ENCODE peak calls at places on chromosomes 12 and 14, in five cellular contexts. One of them, this sample, is unnamed.

GRCh38 chr12:108175310-108175709 is 46.2 kb downstream of the WSCD2 start:
- DNase-seq in H1: no peak
- DNase-seq in GM12878: no peak
- DNase-seq in SK-N-SH: peak; percentile 63
- DNase-seq in HepG2: no peak
- DNase-seq in this sample: no peak

GRCh38 chr14:22533739-22534359 is 55.2 kb downstream of the DAD1 start:
- DNase-seq in H1: no peak
- DNase-seq in HepG2: no peak
- DNase-seq in GM12878: no peak
- DNase-seq in SK-N-SH: no peak
- DNase-seq in this sample: no peak

GRCh38 chr12:13039557-13039956 is 4.6 kb upstream of the FAM234B start:
- DNase-seq in H1: no peak
- DNase-seq in GM12878: no peak
- DNase-seq in SK-N-SH: no peak
- DNase-seq in HepG2: no peak
- DNase-seq in this sample: no peak

GRCh38 chr12:23290627-23291330 is 658.7 kb downstream of the SOX5 start:
- DNase-seq in SK-N-SH: no peak
- DNase-seq in GM12878: no peak
- DNase-seq in HepG2: no peak
- DNase-seq in H1: no peak
- DNase-seq in this sample: no peak

GRCh38 chr14:104132981-104133380 is 5.4 kb upstream of the KIF26A start:
- DNase-seq in SK-N-SH: peak; percentile 14
- DNase-seq in HepG2: no peak
- DNase-seq in H1: peak; percentile 75
- DNase-seq in GM12878: no peak
- DNase-seq in this sample: no peak

GRCh38 chr14:44897041-44897843 is 64.5 kb downstream of the KLHL28 start:
- DNase-seq in H1: peak; percentile 86
- DNase-seq in GM12878: peak; percentile 89
- DNase-seq in SK-N-SH: peak; percentile 89
- DNase-seq in HepG2: peak; percentile 94
- DNase-seq in this sample: peak; percentile 95

GRCh38 chr12:55970775-55971174 is 3.1 kb upstream of the RAB5B start:
- DNase-seq in SK-N-SH: no peak
- DNase-seq in HepG2: no peak
- DNase-seq in H1: no peak
- DNase-seq in GM12878: no peak
- DNase-seq in this sample: no peak

GRCh38 chr12:104578453-104578852 is 121.7 kb downstream of the CHST11 start:
- DNase-seq in HepG2: no peak
- DNase-seq in GM12878: no peak
- DNase-seq in H1: no peak
- DNase-seq in SK-N-SH: no peak
- DNase-seq in this sample: no peak

GRCh38 chr12:59407799-59408198 is 188.0 kb upstream of the SLC16A7 start:
- DNase-seq in GM12878: no peak
- DNase-seq in HepG2: no peak
- DNase-seq in H1: no peak
- DNase-seq in SK-N-SH: no peak
- DNase-seq in this sample: no peak

GRCh38 chr12:6334940-6335450 is 6.9 kb downstream of the TNFRSF1A start:
- DNase-seq in HepG2: no peak
- DNase-seq in SK-N-SH: no peak
- DNase-seq in H1: no peak
- DNase-seq in GM12878: no peak
- DNase-seq in this sample: no peak

GRCh38 chr12:121762269-121762668 is 31.2 kb downstream of the RHOF start:
- DNase-seq in H1: no peak
- DNase-seq in HepG2: no peak
- DNase-seq in GM12878: no peak
- DNase-seq in SK-N-SH: no peak
- DNase-seq in this sample: no peak

GRCh38 chr12:52126050-52126604 is 46.6 kb downstream of the SMIM41 start:
- DNase-seq in GM12878: no peak
- DNase-seq in SK-N-SH: peak; percentile 28
- DNase-seq in H1: no peak
- DNase-seq in HepG2: no peak
- DNase-seq in this sample: no peak

GRCh38 chr12:102182635-102183034 is 15.0 kb downstream of the PMCH start:
- DNase-seq in H1: no peak
- DNase-seq in GM12878: no peak
- DNase-seq in HepG2: no peak
- DNase-seq in SK-N-SH: no peak
- DNase-seq in this sample: no peak

GRCh38 chr12:101941306-101942000 is 64.1 kb downstream of the DRAM1 start:
- DNase-seq in SK-N-SH: no peak
- DNase-seq in HepG2: no peak
- DNase-seq in GM12878: no peak
- DNase-seq in H1: no peak
- DNase-seq in this sample: no peak

GRCh38 chr14:48398675-48399282 is 723.4 kb upstream of the MDGA2 start:
- DNase-seq in HepG2: peak; percentile 16
- DNase-seq in SK-N-SH: peak; percentile 16
- DNase-seq in H1: no peak
- DNase-seq in GM12878: no peak
- DNase-seq in this sample: peak; percentile 33

GRCh38 chr12:82866946-82867345 is 180.2 kb downstream of the TMTC2 start:
- DNase-seq in SK-N-SH: peak; percentile 12
- DNase-seq in HepG2: no peak
- DNase-seq in H1: no peak
- DNase-seq in GM12878: no peak
- DNase-seq in this sample: no peak

DNA sequence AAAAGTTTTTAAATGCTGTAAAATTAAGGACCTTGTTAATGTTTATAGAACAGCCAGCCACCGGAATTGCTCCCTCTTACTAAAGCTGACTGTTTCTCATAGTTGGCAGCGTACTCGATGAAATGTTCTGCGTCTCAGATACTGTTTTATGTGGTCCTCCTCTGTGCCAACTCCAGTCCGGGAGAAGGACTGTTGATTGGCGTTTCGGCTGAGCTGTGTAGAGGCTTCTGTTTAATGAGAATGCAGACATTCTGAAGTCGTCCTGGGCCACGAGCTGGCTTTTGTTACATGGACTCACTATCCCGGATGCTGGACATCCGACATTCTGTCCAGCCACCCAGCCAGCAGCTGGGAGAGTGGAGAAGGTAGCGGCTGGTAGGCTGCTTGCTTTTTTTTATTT is 75.4 kb downstream of the WDR20 start:
- DNase-seq in HepG2: no peak
- DNase-seq in SK-N-SH: no peak
- DNase-seq in GM12878: no peak
- DNase-seq in H1: no peak
- DNase-seq in this sample: no peak
- TF ChIP-seq YY1 in HepG2: no peak
- TF ChIP-seq YY1 in SK-N-SH: no peak
- TF ChIP-seq YY1 in GM12878: no peak
- TF ChIP-seq YY1 in H1: no peak
- TF ChIP-seq YY1 in this sample: no peak

GRCh38 chr14:51216602-51217001 is 23.4 kb upstream of the TMX1 start:
- DNase-seq in HepG2: no peak
- DNase-seq in SK-N-SH: no peak
- DNase-seq in H1: no peak
- DNase-seq in GM12878: no peak
- DNase-seq in this sample: no peak

GRCh38 chr14:51224551-51224950 is 15.5 kb upstream of the TMX1 start:
- DNase-seq in SK-N-SH: no peak
- DNase-seq in GM12878: no peak
- DNase-seq in H1: no peak
- DNase-seq in HepG2: no peak
- DNase-seq in this sample: no peak

GRCh38 chr14:51225751-51226150 is 14.3 kb upstream of the TMX1 start:
- DNase-seq in H1: no peak
- DNase-seq in SK-N-SH: no peak
- DNase-seq in HepG2: no peak
- DNase-seq in GM12878: no peak
- DNase-seq in this sample: no peak

DNA sequence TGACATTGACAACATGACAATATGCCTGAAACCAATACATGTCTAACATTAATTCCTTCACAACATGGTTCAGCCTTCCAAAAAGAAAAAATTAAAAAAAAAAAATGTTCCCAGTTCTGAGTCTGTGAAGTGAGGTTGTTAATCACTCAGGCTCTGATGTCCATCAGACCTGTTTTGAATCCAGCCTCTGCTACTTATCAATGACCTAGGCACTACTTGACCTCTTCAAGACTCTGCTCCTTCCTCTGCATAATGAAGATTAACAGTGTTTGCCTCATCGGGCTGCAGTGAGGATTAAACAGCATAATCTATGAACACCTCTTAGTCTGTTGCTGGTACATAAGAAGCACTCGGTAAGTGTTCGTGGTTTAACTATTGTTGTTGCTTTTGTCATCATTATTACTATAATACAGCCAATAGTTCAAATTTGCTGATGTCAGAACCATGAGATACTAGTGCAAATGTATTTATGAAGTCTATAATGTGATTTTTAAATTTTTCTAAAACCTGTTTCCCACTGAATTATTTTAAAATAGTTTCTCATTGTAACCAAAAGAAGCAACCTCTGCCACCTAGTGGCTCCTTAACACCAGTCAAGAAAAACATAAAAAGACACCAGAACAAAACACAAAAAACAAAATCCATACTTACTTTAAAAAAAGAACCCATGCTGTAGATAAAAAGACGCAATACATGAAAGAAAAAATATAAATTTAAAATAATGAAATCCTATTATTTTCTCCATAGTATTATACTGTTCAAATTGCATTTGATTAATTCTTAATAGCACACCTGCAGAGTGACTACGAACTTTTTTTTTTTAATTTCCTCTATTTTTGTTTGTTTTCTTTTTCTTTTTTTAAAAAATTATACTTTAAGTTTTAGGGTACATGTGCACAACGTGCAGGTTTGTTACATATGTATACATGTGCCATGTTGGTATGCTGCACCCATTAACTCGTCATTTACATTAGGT is 20.3 kb upstream of the TMX1 start:
- DNase-seq in HepG2: peak; percentile 7
- DNase-seq in GM12878: no peak
- DNase-seq in H1: no peak
- DNase-seq in SK-N-SH: no peak
- DNase-seq in this sample: no peak
- TF ChIP-seq YY1 in HepG2: no peak
- TF ChIP-seq YY1 in GM12878: no peak
- TF ChIP-seq YY1 in H1: no peak
- TF ChIP-seq YY1 in SK-N-SH: no peak
- TF ChIP-seq YY1 in this sample: no peak

DNA sequence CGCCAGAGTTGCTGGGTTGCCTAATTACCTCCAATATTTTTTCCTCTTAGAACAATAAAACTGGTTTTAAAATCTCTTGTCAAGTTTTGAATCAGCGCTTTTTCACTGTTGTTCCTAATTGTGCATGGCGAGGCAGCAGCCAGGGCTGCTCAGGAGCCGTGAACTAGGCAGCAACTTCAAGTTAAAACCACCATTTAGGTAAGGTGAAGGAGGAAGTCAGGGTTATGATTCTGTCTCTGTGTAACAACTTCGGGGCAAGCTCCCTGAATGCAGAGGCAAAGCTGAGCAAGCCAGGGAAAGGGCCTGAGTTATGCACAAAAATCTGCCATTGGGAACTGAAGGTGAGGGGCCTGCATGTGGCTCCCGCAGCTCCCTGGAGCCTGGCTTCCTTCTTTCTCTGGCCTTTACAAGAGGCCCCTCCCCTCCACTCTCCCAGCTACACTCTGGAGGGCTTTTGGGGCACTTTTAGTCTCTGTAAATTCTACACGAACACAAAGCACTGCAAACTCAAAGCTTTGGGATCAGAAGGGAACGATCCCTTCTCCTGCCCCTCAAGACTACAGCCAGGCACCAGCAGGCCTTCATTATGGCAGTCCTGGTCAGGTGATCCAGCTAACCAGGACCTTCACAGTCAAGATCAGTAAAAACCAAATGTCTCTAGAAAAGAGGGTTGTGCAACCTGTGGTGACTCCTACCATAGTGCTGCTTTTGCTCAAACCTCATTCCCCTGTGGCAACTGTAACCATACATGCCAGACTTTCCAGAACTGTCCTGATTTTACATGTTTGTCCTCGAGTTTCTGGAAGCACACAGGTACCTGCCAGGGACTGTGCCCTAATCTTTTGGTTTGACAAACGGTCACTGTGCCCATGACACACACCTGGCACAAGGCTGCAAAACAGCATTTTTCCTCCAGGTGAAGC is 67.3 kb upstream of the PTGR2 start:
- DNase-seq in GM12878: no peak
- DNase-seq in H1: no peak
- DNase-seq in SK-N-SH: no peak
- DNase-seq in HepG2: no peak
- DNase-seq in this sample: no peak
- TF ChIP-seq YY1 in GM12878: peak; percentile 38
- TF ChIP-seq YY1 in H1: no peak
- TF ChIP-seq YY1 in SK-N-SH: no peak
- TF ChIP-seq YY1 in HepG2: no peak
- TF ChIP-seq YY1 in this sample: no peak

GRCh38 chr12:75685826-75686225 is 174.4 kb upstream of the KRR1 start:
- DNase-seq in GM12878: no peak
- DNase-seq in H1: no peak
- DNase-seq in HepG2: no peak
- DNase-seq in SK-N-SH: no peak
- DNase-seq in this sample: no peak

GRCh38 chr12:75683220-75683619 is 171.8 kb upstream of the KRR1 start:
- DNase-seq in H1: no peak
- DNase-seq in GM12878: no peak
- DNase-seq in SK-N-SH: no peak
- DNase-seq in HepG2: no peak
- DNase-seq in this sample: no peak

GRCh38 chr12:75690556-75690955 is 179.1 kb upstream of the KRR1 start:
- DNase-seq in GM12878: no peak
- DNase-seq in HepG2: no peak
- DNase-seq in H1: no peak
- DNase-seq in SK-N-SH: no peak
- DNase-seq in this sample: no peak

DNA sequence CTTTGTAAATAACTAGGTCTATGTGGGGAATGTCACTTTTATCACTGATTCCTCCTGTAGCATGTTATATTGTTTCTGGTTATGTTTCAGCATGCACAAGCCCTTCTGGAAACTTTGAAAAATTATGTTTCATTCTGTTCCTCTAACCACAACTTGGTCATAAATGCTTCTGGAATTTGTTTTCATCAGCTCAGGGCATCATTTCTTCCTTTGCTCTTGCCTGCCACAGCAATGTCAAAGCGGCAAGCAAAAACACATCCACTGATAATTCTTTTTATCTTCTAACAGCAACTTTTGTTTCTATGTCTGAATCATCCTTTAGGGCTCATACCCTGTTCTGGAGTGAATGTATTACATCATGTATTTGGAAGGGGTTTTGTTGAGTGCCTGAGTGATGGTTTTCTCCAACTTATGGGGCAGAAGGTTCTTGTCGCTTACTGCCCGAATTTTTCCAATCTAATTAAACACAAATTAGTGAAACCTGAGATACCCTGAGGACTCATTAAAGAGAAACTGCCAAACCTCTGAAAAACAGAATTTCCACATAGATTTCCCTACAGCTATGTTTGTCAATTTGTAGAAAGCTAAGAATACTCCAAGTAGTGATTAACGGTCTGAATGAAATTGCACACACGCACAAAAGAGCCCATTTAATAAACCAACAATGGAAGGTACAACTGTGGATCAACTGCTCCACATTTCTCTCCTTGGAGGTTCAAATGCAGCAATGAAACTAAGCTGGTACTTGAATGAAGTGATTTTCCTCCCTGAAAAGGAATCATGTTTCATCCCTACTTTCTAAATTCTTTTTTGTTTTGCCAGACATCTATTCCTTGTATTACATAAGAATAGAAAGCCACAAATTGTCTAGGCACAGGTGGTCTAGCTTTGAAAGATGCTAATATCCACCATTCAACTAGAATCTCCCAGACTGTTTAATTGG is 173.5 kb upstream of the KRR1 start:
- DNase-seq in H1: no peak
- DNase-seq in SK-N-SH: no peak
- DNase-seq in GM12878: no peak
- DNase-seq in HepG2: no peak
- DNase-seq in this sample: no peak
- TF ChIP-seq YY1 in H1: no peak
- TF ChIP-seq YY1 in SK-N-SH: no peak
- TF ChIP-seq YY1 in GM12878: no peak
- TF ChIP-seq YY1 in HepG2: no peak
- TF ChIP-seq YY1 in this sample: no peak

This sample was measured in HCT116.